ENCODE peak calls at places on chromosomes 3 and 15, in four cellular contexts. N, X, U and L are unnamed samples.

GRCh38 chr3:138079901-138080300 is 35.5 kb downstream of the DZIP1L start:
- DNase-seq in X (no peak), U (no peak), N (no peak), L (no peak)

GRCh38 chr3:15346516-15346915 is 14.1 kb upstream of the SH3BP5 start:
- DNase-seq in U (no peak), N (no peak), X (no peak), L (no peak)

GRCh38 chr15:97470417-97470816 is 490.1 kb upstream of the ARRDC4 start:
- DNase-seq in X (no peak), N (no peak), U (no peak), L (no peak)

GRCh38 chr3:102125994-102126368 is 276.7 kb downstream of the NFKBIZ start:
- DNase-seq in N (no peak), U (no peak), X (no peak), L (no peak)

GRCh38 chr3:33658971-33659848 is 58.8 kb downstream of the CLASP2 start:
- DNase-seq in N (peak; percentile 76), U (peak; percentile 21), X (peak; percentile 77), L (peak; percentile 68)

GRCh38 chr15:31350771-31351170 is 24.1 kb downstream of the KLF13 start:
- DNase-seq in N (no peak), U (no peak), X (peak; percentile 85), L (no peak)

GRCh38 chr3:171193693-171194092 is 167.2 kb upstream of the SLC2A2 start:
- DNase-seq in X (no peak), U (no peak), N (no peak), L (no peak)

GRCh38 chr15:100140527-100141303 is 201.1 kb downstream of the ADAMTS17 start:
- DNase-seq in X (no peak), U (no peak), N (no peak), L (no peak)

GRCh38 chr3:9361691-9362388 is 1.0 kb upstream of the THUMPD3 start:
- DNase-seq in X (no peak), U (no peak), N (no peak), L (no peak)

GRCh38 chr3:15339786-15340215 is 7.4 kb upstream of the SH3BP5 start:
- DNase-seq in U (no peak), N (no peak), X (no peak), L (no peak)

GRCh38 chr3:145959457-145960088 is 201.4 kb downstream of the PLOD2 start:
- DNase-seq in X (no peak), N (no peak), U (no peak), L (no peak)

GRCh38 chr3:194604837-194605236 is 28.4 kb downstream of the TMEM44 start:
- DNase-seq in N (no peak), U (no peak), X (no peak), L (no peak)
- TF ChIP-seq CTCF in N (peak; percentile 22), U (no peak), X (no peak), L (no peak)

GRCh38 chr3:169954142-169954756 is 12.4 kb upstream of the SEC62 start:
- DNase-seq in X (no peak), N (no peak), U (no peak), L (no peak)
- H3K4me3 ChIP-seq in X (no peak overlapping the region), N (no peak overlapping the region), U (no peak overlapping the region), L (no peak overlapping the region)

DNA sequence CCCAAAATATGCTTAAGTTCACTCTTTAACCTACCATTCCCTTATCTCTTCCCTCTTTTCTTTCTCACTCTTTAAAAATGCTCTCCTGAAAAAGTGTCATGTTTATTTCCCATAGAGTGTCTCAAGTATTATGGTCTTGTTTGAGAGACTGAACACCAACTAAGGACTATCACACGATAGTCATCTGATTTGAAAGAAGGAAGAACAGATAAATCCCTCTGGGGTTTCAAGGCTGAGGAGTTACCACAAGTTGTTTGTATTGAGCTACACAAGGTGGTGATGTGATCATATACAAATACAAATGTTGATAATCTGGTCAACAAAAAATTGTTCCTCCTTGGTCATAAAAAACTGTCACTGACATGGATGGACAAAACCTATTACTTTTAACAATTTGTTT is 13.8 kb downstream of the MEIS2 start:
- DNase-seq in U (no peak), N (no peak), X (no peak), L (no peak)
- H3K27ac ChIP-seq in U (no peak overlapping the region), N (peak overlapping the region; percentile 69), X (no peak overlapping the region), L (peak overlapping the region; percentile 28)

DNA sequence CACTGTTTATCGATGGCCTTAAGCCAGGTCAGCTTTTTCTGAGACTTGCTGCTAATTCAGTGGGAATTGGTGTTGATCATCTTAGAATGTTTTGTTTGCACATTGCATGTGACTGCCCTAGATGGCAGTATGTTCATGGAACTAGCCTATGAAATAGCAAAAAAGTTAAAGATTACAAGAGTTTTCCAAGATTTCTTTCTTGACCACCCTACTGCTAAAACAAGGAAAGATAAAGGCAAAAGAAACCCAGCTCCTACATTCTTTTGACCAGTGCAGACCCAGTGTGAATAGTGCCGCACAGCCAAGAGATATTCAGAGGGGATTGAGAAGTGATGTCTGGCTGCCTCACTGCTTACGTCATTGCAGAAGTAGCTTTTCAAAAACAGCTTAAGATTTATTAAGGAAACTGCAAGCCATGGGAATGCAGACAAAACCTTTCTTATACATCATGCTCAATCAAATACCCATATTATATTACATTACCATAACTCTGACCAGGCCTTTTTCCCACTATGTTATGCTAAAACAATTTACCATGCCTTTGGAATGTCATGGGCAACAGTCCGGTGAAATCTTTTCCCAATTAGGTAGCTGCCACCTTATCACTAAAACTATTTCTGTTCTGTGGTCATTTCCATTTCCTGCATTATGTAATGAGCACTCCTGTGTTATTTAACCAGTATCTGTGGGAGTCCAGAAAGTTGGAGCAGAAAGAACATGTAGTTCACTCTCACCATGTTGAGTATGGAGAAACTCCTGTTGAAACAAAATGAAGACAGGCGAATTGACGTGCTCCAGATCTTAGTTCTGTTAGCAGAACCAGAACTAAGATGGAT is 6.0 kb downstream of the PHLDB2 start:
- DNase-seq in X (no peak), U (no peak), N (no peak), L (no peak)
- TF ChIP-seq CTCF in X (no peak), U (no peak), N (peak; percentile 38), L (peak; percentile 35)

DNA sequence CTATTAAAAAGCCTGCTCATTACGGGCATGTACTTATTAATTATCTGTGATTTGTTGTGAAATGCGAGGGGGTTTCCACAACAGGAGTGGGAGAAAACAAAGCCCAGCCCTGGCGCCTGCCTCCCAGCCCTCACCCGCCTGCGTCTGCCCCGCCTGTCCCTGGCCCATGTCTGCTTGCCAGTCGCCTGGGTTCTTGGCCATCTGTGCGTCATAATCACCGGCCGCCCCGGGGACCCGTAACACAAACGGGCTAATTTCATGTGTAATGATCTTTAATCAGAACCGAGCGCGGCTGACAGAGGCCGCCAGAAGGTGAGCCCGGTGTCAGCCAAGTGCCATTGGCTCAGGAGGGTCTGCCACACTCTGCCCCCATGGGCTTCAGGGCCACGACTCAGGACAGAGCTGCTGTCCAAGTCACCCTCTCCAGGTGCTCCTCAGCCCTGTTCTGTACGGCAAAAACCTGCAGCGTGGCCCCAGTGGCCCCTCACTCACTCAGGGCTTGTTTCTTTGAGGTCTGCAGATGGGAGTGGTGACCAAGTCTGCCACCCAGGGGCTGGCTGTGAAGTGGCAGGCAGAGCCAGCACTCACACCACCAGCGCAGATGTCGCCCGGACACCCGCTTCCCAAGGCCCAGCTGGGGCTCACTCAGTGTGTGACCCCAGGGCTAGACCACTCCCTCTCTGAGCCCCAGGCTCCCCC is 28.8 kb upstream of the TMEM115 start:
- DNase-seq in N (no peak), U (no peak), X (no peak), L (no peak)
- H3K4me3 ChIP-seq in N (no peak overlapping the region), U (no peak overlapping the region), X (no peak overlapping the region), L (no peak overlapping the region)

GRCh38 chr3:106707347-106707746 is 669.9 kb upstream of the CCDC54 start:
- DNase-seq in N (no peak), U (no peak), X (no peak), L (no peak)

GRCh38 chr3:106710596-106710995 is 666.6 kb upstream of the CCDC54 start:
- DNase-seq in X (no peak), N (no peak), U (no peak), L (no peak)

GRCh38 chr3:106714400-106714799 is 662.8 kb upstream of the CCDC54 start:
- DNase-seq in N (no peak), X (no peak), U (no peak), L (no peak)

GRCh38 chr3:106717178-106717780 is 660.0 kb upstream of the CCDC54 start:
- DNase-seq in U (no peak), N (no peak), X (no peak), L (no peak)

DNA sequence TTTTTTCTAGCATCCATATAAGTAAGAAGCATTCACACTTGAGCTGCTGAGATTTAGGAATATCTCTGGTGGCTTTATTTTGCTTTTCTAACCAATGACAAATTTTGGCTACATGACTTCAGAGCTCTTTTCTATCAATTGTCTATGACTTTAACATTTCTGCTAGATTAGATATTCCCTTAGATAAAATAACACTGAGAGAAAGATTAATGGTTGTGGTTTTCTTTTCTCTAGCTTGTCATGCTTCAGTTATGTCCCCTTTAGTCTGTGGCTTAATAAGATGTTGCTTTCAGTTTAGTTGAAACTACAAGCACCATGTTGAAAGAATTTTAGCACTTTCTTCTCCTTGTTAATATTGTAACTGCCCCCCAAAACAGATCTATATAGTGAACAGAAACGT is 665.6 kb upstream of the CCDC54 start:
- DNase-seq in U (no peak), X (no peak), N (no peak), L (no peak)
- H3K27ac ChIP-seq in U (no peak overlapping the region), X (no peak overlapping the region), N (no peak overlapping the region), L (no peak overlapping the region)

DNA sequence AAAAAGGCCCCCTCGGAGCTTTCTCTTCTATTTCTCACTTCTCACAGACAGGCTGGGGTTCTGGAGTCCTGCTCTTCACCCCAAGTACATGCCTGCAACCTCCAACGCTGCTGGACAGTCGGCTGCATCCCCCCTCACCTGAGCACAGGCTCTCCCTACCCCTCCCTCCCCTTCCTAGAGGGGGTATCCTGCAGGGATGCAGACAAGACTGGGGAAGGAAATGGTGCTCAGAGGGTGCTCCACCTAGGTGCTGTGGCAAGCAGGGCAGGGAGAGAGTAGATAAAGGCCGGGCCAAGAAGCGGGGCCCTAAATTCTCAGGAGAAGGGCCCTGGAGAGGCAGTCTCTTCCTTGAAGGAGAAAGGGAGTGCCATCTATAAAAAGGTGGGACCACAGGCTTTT is 7.0 kb upstream of the STRA6 start:
- DNase-seq in X (no peak), N (no peak), U (no peak), L (no peak)
- TF ChIP-seq CTCF in X (no peak), N (no peak), U (no peak), L (no peak)

DNA sequence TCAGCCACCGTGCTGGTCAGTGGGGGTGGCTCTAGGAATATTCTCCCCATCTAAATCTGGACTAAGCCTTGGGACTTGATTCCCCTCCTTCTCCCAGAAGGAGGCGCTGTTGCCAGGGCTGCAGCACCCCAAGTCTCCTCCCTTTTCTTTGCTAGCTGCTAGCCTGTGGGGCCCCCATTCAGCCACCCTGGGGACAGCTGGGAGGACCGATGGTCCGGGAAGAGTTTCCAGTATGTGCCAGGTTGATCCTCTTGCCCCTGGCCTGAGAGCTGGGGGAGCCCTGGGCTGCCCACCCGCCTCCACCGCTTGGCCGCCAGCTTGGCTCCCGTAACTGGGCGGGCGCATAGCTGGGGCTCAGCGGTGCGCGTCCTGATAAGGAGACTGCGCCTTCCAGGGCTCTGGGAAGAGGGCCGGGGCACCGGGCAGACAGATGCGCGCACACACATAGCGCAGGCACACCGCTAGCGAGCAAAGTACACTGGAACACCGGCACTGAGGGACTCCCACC is 4.2 kb downstream of the SMAD6 start:
- DNase-seq in N (peak; percentile 35), U (no peak), X (no peak), L (no peak)
- H3K4me3 ChIP-seq in N (peak overlapping the region; percentile 81), U (no peak overlapping the region), X (no peak overlapping the region), L (peak overlapping the region; percentile 75)